ENCODE peak calls at places on chromosomes 13 and 19, in six cellular contexts. H, J, R, N, Q and F are unnamed samples.
A peak's percentile ranks its signal among the peaks of the same experiment; 100 is the strongest.

GRCh38 chr19:48543121-48543710 is 8.8 kb upstream of the SULT2B1 start:
- DNase-seq in Q (peak; percentile 67), N (peak; percentile 19), R (no peak), H (peak; percentile 92), J (peak; percentile 64), F (peak; percentile 51)

GRCh38 chr19:15015946-15016542 is 33.2 kb upstream of the CASP14 start:
- DNase-seq in J (no peak), Q (peak; percentile 20), H (no peak), N (no peak), R (no peak), F (no peak)

GRCh38 chr19:4969772-4970531 is 1.0 kb downstream of the KDM4B start:
- DNase-seq in J (no peak), R (no peak), H (no peak), N (no peak), Q (peak; percentile 33), F (no peak)

GRCh38 chr13:93151277-93151676 is 75.3 kb upstream of the GPC6 start:
- DNase-seq in H (no peak), Q (no peak), N (peak; percentile 89), R (no peak), J (no peak), F (no peak)

GRCh38 chr13:28819046-28819747 is 942 bp upstream of the MTUS2 start:
- DNase-seq in N (peak; percentile 2), R (no peak), J (no peak), H (no peak), Q (no peak), F (no peak)

GRCh38 chr13:98746968-98747367 is 5.5 kb downstream of the SLC15A1 start:
- DNase-seq in J (peak; percentile 69), N (no peak), R (no peak), H (no peak), Q (no peak), F (no peak)

GRCh38 chr19:4013886-4014540 is 6.5 kb downstream of the PIAS4 start:
- DNase-seq in H (no peak), R (no peak), N (no peak), J (no peak), Q (no peak), F (no peak)

GRCh38 chr13:30339721-30340366 is 32.5 kb upstream of the KATNAL1 start:
- DNase-seq in J (no peak), R (no peak), H (no peak), N (peak; percentile 14), Q (no peak), F (no peak)

GRCh38 chr19:17778621-17779280 is 16.2 kb upstream of the B3GNT3 start:
- DNase-seq in Q (no peak), H (no peak), N (no peak), R (no peak), J (no peak), F (no peak)

GRCh38 chr19:5447700-5448311 is 7.4 kb upstream of the ZNRF4 start:
- DNase-seq in Q (no peak), J (no peak), R (no peak), N (peak; percentile 22), H (no peak), F (no peak)

GRCh38 chr13:100619940-100620339 is 31.4 kb upstream of the GGACT start:
- DNase-seq in J (no peak), R (no peak), Q (no peak), N (no peak), H (no peak), F (no peak)

GRCh38 chr13:97932006-97932405 is 21.5 kb upstream of the IPO5 start:
- DNase-seq in N (no peak), H (no peak), Q (no peak), J (no peak), R (no peak), F (no peak)

GRCh38 chr13:70107498-70108271 is at the start of gene ATXN8OS:
- DNase-seq in R (no peak), H (no peak), Q (no peak), N (no peak), J (peak; percentile 27), F (no peak)

GRCh38 chr13:112818040-112818697 is 128.3 kb downstream of the ATP11A start:
- DNase-seq in Q (no peak), J (no peak), R (no peak), N (no peak), H (no peak), F (no peak)

DNA sequence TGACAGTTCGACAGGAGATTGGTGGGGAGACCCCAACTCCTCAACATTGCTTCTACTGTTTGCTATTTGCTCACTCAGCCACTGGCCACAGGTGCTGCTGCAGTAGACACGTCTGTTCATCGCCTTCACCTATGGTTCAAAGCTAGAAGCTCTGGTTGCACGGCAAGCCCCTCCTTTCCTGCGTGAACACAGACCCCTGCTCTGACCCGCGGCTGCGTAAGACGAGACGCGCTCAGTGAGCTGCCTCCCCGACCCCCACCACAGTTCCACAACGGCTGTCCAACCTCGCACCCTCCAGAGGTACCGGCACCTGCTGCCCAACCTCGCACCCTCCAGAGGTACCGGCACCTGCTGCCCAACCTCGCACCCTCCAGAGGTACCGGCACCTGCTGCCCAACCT is 6.8 kb downstream of the RASA3 start:
- DNase-seq in N (no peak), R (no peak), H (no peak), J (no peak), Q (no peak), F (no peak)
- H3K4me1 ChIP-seq in N (peaks cover 70% of the 10 kb centered on the region), R (peaks cover 97% of the 10 kb centered on the region), H (peaks cover 5% of the 10 kb centered on the region), J (peaks cover 26% of the 10 kb centered on the region), Q (peaks cover 19% of the 10 kb centered on the region), F (peaks cover 13% of the 10 kb centered on the region)

DNA sequence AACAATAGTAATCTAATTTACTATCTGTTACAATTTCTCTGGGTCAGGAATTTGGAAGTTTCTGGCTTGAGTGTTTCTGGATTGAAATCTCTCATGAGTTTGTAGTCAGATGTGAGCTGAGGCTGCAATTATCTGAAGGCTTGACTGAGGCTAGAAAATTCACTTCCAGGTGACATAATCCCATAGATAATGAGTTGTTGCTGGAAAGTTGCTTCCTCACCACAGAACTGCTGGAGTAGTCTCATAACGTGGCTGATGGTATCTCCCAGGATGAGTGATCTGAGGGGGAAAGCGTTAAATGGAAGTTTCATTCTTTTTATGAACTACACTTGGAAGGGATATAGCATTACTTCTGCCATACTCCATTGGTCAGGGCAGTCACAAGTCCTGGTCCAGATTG is 15.3 kb upstream of the FPR3 start:
- DNase-seq in N (no peak), H (no peak), R (no peak), Q (no peak), J (no peak), F (no peak)
- H3K4me1 ChIP-seq in N (no peaks in the 10 kb centered on the region), H (no peaks in the 10 kb centered on the region), R (no peaks in the 10 kb centered on the region), Q (no peaks in the 10 kb centered on the region), J (no peaks in the 10 kb centered on the region), F (no peaks in the 10 kb centered on the region)

GRCh38 chr19:35751839-35752745 is 3.7 kb downstream of the LIN37 start:
- DNase-seq in H (no peak), J (no peak), Q (no peak), R (no peak), N (no peak), F (no peak)
- H3K4me1 ChIP-seq in H (peaks cover 5% of the 10 kb centered on the region), J (peaks cover 7% of the 10 kb centered on the region), Q (peaks cover 30% of the 10 kb centered on the region), R (peaks cover 33% of the 10 kb centered on the region), N (peaks cover 24% of the 10 kb centered on the region), F (no peaks in the 10 kb centered on the region)

DNA sequence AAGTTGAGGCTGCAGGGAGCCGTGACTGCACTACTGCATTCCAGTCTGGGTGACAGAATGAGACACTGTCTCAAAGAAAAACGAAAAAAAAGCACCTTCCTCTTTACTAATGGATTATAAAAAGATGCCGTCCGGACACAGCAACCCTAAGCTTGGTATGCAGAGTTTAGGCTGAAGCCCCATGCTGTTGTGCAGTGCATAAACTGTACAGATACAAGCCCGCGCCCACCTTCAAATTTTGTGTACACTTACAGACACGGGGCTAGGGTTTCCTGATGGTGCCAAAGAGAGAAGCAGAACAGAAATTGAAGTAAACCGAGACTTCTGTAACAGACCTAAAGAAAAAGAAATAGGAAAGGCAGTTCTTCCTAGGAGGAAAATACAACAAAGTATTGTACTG is 9.0 kb downstream of the LPAR6 start:
- DNase-seq in N (no peak), R (no peak), J (no peak), Q (no peak), H (no peak), F (no peak)
- H3K4me1 ChIP-seq in N (peaks cover 10% of the 10 kb centered on the region), R (peaks cover 33% of the 10 kb centered on the region), J (no peaks in the 10 kb centered on the region), Q (peaks cover 11% of the 10 kb centered on the region), H (peaks cover 10% of the 10 kb centered on the region), F (peaks cover 13% of the 10 kb centered on the region)